ENCODE peak calls at places on chromosomes 12 and 14, in four cellular contexts. P is HepG2, L is K562, Q is GM12878. F is an unnamed sample.
A peak's percentile ranks its signal among the peaks of the same experiment; 100 is the strongest.

GRCh38 chr14:57060276-57060956 is 208.3 kb downstream of the EXOC5 start:
- DNase-seq in P (no peak), L (peak; percentile 14), Q (peak; percentile 52), F (no peak)

GRCh38 chr12:25362646-25363045 is 111.9 kb upstream of the KRAS start:
- DNase-seq in P (no peak), L (no peak), Q (no peak), F (no peak)

GRCh38 chr12:9741726-9742125 is 8.8 kb upstream of the CLECL1 start:
- DNase-seq in P (no peak), L (no peak), Q (peak; percentile 89), F (no peak)

GRCh38 chr12:97022831-97023230 is 115.8 kb downstream of the NEDD1 start:
- DNase-seq in P (no peak), L (no peak), Q (no peak), F (no peak)

GRCh38 chr12:25557830-25558436 is 4.8 kb upstream of the LMNTD1 start:
- DNase-seq in P (peak; percentile 11), L (peak; percentile 16), Q (no peak), F (peak; percentile 89)

GRCh38 chr14:78598046-78598652 is 428.0 kb downstream of the NRXN3 start:
- DNase-seq in P (peak; percentile 44), L (peak; percentile 59), Q (no peak), F (peak; percentile 89)

GRCh38 chr12:108523365-108523764 is 8.3 kb downstream of the FICD start:
- DNase-seq in P (no peak), L (no peak), Q (no peak), F (no peak)

GRCh38 chr14:90871605-90872233 is 55.5 kb upstream of the TTC7B start:
- DNase-seq in P (no peak), L (no peak), Q (no peak), F (no peak)

GRCh38 chr14:90060965-90061848 is 587 bp upstream of the KCNK13 start:
- DNase-seq in P (no peak), L (no peak), Q (no peak), F (peak; percentile 63)

DNA sequence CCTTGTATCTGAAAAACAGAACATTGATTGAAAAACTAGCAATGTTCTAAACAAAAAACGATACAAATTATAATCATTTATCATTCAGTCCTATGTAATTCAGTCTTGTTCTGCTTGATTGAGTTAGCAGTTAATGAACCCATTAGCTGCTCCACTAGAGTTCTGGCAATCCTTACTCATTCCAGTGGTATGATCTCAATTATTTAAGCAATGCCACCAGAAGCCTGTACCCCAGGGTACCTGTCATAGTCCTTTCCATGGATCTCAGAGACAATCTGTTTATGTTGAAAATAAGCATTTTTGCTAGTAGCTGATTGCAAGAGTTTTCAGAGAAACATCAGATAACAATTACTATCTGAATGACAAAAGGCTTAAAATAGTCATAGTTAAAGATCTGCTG is 115.9 kb downstream of the UNC79 start:
- DNase-seq in P (no peak), L (no peak), Q (no peak), F (no peak)
- TF ChIP-seq REST in P (no peak), L (no peak), Q (no peak), F (no peak)

GRCh38 chr14:23360496-23360895 is 4.5 kb downstream of the EFS start:
- DNase-seq in P (peak; percentile 54), L (peak; percentile 50), Q (no peak), F (peak; percentile 74)

GRCh38 chr14:23361763-23362162 is 3.2 kb downstream of the EFS start:
- DNase-seq in P (no peak), L (no peak), Q (no peak), F (no peak)

GRCh38 chr14:23362200-23362599 is 2.8 kb downstream of the EFS start:
- DNase-seq in P (peak; percentile 36), L (no peak), Q (no peak), F (peak; percentile 49)

GRCh38 chr14:23359722-23360447 is 5.1 kb downstream of the EFS start:
- DNase-seq in P (no peak), L (no peak), Q (no peak), F (no peak)

GRCh38 chr14:23361320-23361719 is 3.7 kb downstream of the EFS start:
- DNase-seq in P (no peak), L (no peak), Q (no peak), F (no peak)
- TF ChIP-seq CREB1 in P (no peak), L (no peak), Q (no peak), F (no peak)

GRCh38 chr14:68569970-68570409 is 222.9 kb downstream of the ZFP36L1 start:
- DNase-seq in P (peak; percentile 51), L (no peak), Q (no peak), F (no peak)
- TF ChIP-seq REST in P (no peak), L (no peak), Q (no peak), F (no peak)

GRCh38 chr12:91333966-91334365 is 151.3 kb upstream of the DCN start:
- DNase-seq in P (no peak), L (no peak), Q (no peak), F (no peak)

GRCh38 chr12:91332305-91332704 is 149.7 kb upstream of the DCN start:
- DNase-seq in P (no peak), L (no peak), Q (no peak), F (no peak)

GRCh38 chr12:91331371-91331770 is 148.8 kb upstream of the DCN start:
- DNase-seq in P (no peak), L (no peak), Q (no peak), F (no peak)

GRCh38 chr12:91339106-91339505 is 156.5 kb upstream of the DCN start:
- DNase-seq in P (no peak), L (no peak), Q (no peak), F (no peak)

GRCh38 chr12:91335724-91336123 is 153.1 kb upstream of the DCN start:
- DNase-seq in P (no peak), L (no peak), Q (no peak), F (no peak)
- TF ChIP-seq CREB1 in P (no peak), L (no peak), Q (no peak), F (no peak)

GRCh38 chr12:100970894-100971293 is 176.3 kb downstream of the ANO4 start:
- DNase-seq in P (no peak), L (no peak), Q (no peak), F (no peak)
- TF ChIP-seq REST in P (no peak), L (no peak), Q (no peak), F (no peak)

F was measured in GM23338.